ENCODE peak calls at places on chromosome 14, in four cellular contexts. D, J, W and M are unnamed samples.
A peak's percentile ranks its signal among the peaks of the same experiment; 100 is the strongest.

GRCh38 chr14:71739273-71739990 is 192.8 kb upstream of the RGS6 start:
- DNase-seq in J (peak; percentile 60), W (peak; percentile 53), D (no peak), M (peak; percentile 43)

GRCh38 chr14:69685716-69686115 is 74.3 kb downstream of the SUSD6 start:
- DNase-seq in W (no peak), D (no peak), J (no peak), M (peak; percentile 58)

GRCh38 chr14:76961631-76962302 is 66.7 kb downstream of the IRF2BPL start:
- DNase-seq in D (peak; percentile 75), W (no peak), J (peak; percentile 93), M (peak; percentile 97)

GRCh38 chr14:37598973-37599526 is 3.6 kb downstream of the TTC6 start:
- DNase-seq in D (no peak), W (no peak), J (no peak), M (no peak)

GRCh38 chr14:29805415-29806123 is 122.1 kb downstream of the PRKD1 start:
- DNase-seq in W (no peak), J (peak; percentile 48), D (no peak), M (peak; percentile 98)

GRCh38 chr14:31270196-31270772 is 62.7 kb upstream of the HECTD1 start:
- DNase-seq in W (no peak), J (peak; percentile 53), D (no peak), M (no peak)

GRCh38 chr14:102878970-102879460 is 43.4 kb upstream of the AMN start:
- DNase-seq in D (no peak), J (peak; percentile 12), W (no peak), M (no peak)

GRCh38 chr14:21860172-21860571 is 186.6 kb upstream of the OR4E1 start:
- DNase-seq in J (peak; percentile 28), W (peak; percentile 5), D (peak; percentile 11), M (no peak)

GRCh38 chr14:50237448-50237847 is 6.1 kb upstream of the SOS2 start:
- DNase-seq in J (no peak), W (no peak), D (no peak), M (no peak)

GRCh38 chr14:91405241-91405721 is 12.3 kb downstream of the CCDC88C start:
- DNase-seq in W (no peak), J (no peak), D (no peak), M (no peak)

GRCh38 chr14:75857199-75857598 is 124.6 kb downstream of the TGFB3 start:
- DNase-seq in J (no peak), D (no peak), W (no peak), M (no peak)

GRCh38 chr14:70563417-70563816 is 28.6 kb upstream of the ADAM20 start:
- DNase-seq in J (no peak), D (no peak), W (no peak), M (no peak)

GRCh38 chr14:20632448-20632830 is 9.1 kb downstream of the OR6S1 start:
- DNase-seq in D (no peak), W (no peak), J (no peak), M (no peak)

GRCh38 chr14:76293221-76293620 is 82.7 kb upstream of the ESRRB start:
- DNase-seq in D (no peak), J (no peak), W (no peak), M (no peak)

GRCh38 chr14:40887912-40888311 is 718.8 kb upstream of the LRFN5 start:
- DNase-seq in D (no peak), W (no peak), J (no peak), M (no peak)

GRCh38 chr14:73713804-73714655 is at the start of gene PNMA1:
- DNase-seq in D (peak; percentile 88), W (peak; percentile 98), J (peak; percentile 82), M (peak; percentile 72)

GRCh38 chr14:101709962-101710891 is 51.3 kb upstream of the PPP2R5C start:
- DNase-seq in D (peak; percentile 68), J (no peak), W (no peak), M (no peak)

GRCh38 chr14:42110167-42110566 is 503.5 kb downstream of the LRFN5 start:
- DNase-seq in W (peak; percentile 1), D (no peak), J (peak; percentile 66), M (peak; percentile 71)

GRCh38 chr14:89184952-89185351 is 232.1 kb downstream of the FOXN3 start:
- DNase-seq in J (no peak), W (no peak), D (no peak), M (no peak)

GRCh38 chr14:44649056-44649455 is 142.0 kb upstream of the FSCB start:
- DNase-seq in D (no peak), W (no peak), J (no peak), M (no peak)

GRCh38 chr14:77027538-77028383 is 747 bp downstream of the IRF2BPL start:
- DNase-seq in W (peak; percentile 82), J (peak; percentile 81), D (peak; percentile 76), M (peak; percentile 81)

GRCh38 chr14:93959239-93960107 is 16.9 kb downstream of the ASB2 start:
- DNase-seq in J (peak; percentile 85), W (no peak), D (peak; percentile 30), M (peak; percentile 95)

GRCh38 chr14:90853116-90853515 is 36.9 kb upstream of the TTC7B start:
- DNase-seq in J (no peak), D (no peak), W (no peak), M (no peak)

GRCh38 chr14:90615444-90616095 is 200.7 kb downstream of the TTC7B start:
- DNase-seq in J (no peak), D (no peak), W (peak; percentile 83), M (no peak)

GRCh38 chr14:98953544-98954346 is 318.3 kb downstream of the BCL11B start:
- DNase-seq in W (no peak), J (peak; percentile 70), D (no peak), M (no peak)
- TF ChIP-seq RCOR1 in W (no peak), J (no peak), D (no peak), M (no peak)

GRCh38 chr14:23727566-23728335 is 91.6 kb downstream of the DHRS2 start:
- DNase-seq in J (peak; percentile 66), W (peak; percentile 58), D (peak; percentile 39), M (peak; percentile 26)
- TF ChIP-seq RCOR1 in J (no peak), W (no peak), D (no peak), M (no peak)

GRCh38 chr14:104086661-104087461 is 1.4 kb downstream of the ASPG start:
- DNase-seq in W (peak; percentile 49), J (no peak), D (no peak), M (no peak)
- TF ChIP-seq RCOR1 in W (no peak), J (no peak), D (no peak), M (no peak)

GRCh38 chr14:96037891-96038557 is 1.1 kb upstream of the C14orf132 start:
- DNase-seq in D (no peak), J (peak; percentile 49), W (peak; percentile 38), M (no peak)
- TF ChIP-seq RCOR1 in D (no peak), J (no peak), W (no peak), M (no peak)

DNA sequence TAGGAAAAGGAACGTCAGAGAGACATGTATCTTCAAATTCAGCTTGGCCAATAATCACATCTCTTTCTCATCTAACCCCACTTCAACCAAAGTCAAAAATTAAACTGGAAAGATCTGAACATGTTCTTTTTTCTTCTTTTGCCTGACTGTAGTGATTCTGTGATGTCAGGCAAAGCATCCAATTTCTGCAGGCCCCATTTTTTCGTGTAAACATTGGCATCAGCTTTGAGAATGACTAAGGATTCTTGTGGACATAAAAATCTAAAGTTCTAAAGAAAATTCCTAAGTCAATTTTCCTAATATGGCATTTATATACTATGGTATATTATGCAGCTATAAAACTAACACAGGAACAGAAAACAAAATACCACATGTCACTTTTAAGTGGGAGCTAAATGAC is 89.1 kb downstream of the STXBP6 start:
- DNase-seq in W (no peak), J (no peak), D (no peak), M (peak; percentile 88)
- TF ChIP-seq RCOR1 in W (no peak), J (no peak), D (no peak), M (no peak)